ENCODE peak calls at places on chromosomes 4 and X, in four cellular contexts. S is epithelial cell of esophagus; U is GM20000; Z is activated effector memory CD4-positive, alpha-beta T cell treated with Interleukin-2 at 50 U/mL for 16 hours. A is an unnamed sample.

GRCh38 chr4:52853351-52853750 is 8.8 kb upstream of the RASL11B start:
- DNase-seq in S (peak; percentile 51), U (no peak), Z (no peak), A (no peak)

GRCh38 chr4:76458829-76459228 is 23.8 kb downstream of the SHROOM3 start:
- DNase-seq in S (no peak), U (no peak), Z (no peak), A (peak; percentile 11)

GRCh38 chr4:166435449-166435848 is 562.4 kb downstream of the TLL1 start:
- DNase-seq in S (peak; percentile 83), U (no peak), Z (no peak), A (peak; percentile 41)

GRCh38 chrX:74300869-74301268 is 3.1 kb upstream of the ZCCHC13 start:
- DNase-seq in S (no peak), U (no peak), Z (no peak), A (no peak)

GRCh38 chrX:63754141-63754859 is 30.7 kb downstream of the ARHGEF9 start:
- DNase-seq in S (peak; percentile 6), U (no peak), Z (no peak), A (peak; percentile 19)

GRCh38 chrX:2820131-2820771 is 8.5 kb upstream of the GYG2 start:
- DNase-seq in S (peak; percentile 9), U (no peak), Z (no peak), A (no peak)

GRCh38 chr4:40702800-40703151 is 47.0 kb upstream of the NSUN7 start:
- DNase-seq in S (peak; percentile 27), U (no peak), Z (no peak), A (no peak)

GRCh38 chrX:12080265-12080664 is 58.0 kb upstream of the FRMPD4 start:
- DNase-seq in S (peak; percentile 44), U (peak; percentile 6), Z (no peak), A (peak; percentile 62)

GRCh38 chr4:174522183-174523002 is at the start of gene HPGD:
- DNase-seq in S (peak; percentile 44), U (peak; percentile 45), Z (peak; percentile 54), A (peak; percentile 37)

GRCh38 chrX:48021026-48021900 is 14.5 kb downstream of the SPACA5 start:
- DNase-seq in S (peak; percentile 77), U (peak; percentile 66), Z (peak; percentile 65), A (peak; percentile 73)

GRCh38 chr4:123811763-123812390 is 415.3 kb downstream of the SPRY1 start:
- DNase-seq in S (no peak), U (no peak), Z (no peak), A (no peak)